ENCODE peak calls at places on chromosomes 12 and 14, in nine cellular contexts. One of them, this sample, is unnamed.

GRCh38 chr12:82665142-82665923 is 21.4 kb upstream of the TMTC2 start:
- DNase-seq in endothelial cell: no peak
- DNase-seq in HFFc6: no peak
- DNase-seq in Caco-2: no peak
- DNase-seq in activated CD8-positive, alpha-beta T cell treated with anti-CD3 and anti-CD28 coated beads for 36 hours: no peak
- DNase-seq in neural crest cell: no peak
- DNase-seq in AG04450: no peak
- DNase-seq in PC-3: no peak
- DNase-seq in prostate gland: no peak
- DNase-seq in this sample: no peak

GRCh38 chr12:13982010-13982409 is 608 bp upstream of the GRIN2B start:
- DNase-seq in activated CD8-positive, alpha-beta T cell treated with anti-CD3 and anti-CD28 coated beads for 36 hours: peak
- DNase-seq in prostate gland: no peak
- DNase-seq in PC-3: no peak
- DNase-seq in endothelial cell: peak
- DNase-seq in AG04450: no peak
- DNase-seq in Caco-2: peak
- DNase-seq in neural crest cell: peak
- DNase-seq in HFFc6: no peak
- DNase-seq in this sample: peak

GRCh38 chr14:57938533-57938932 is 72.6 kb upstream of the SLC35F4 start:
- DNase-seq in PC-3: no peak
- DNase-seq in neural crest cell: no peak
- DNase-seq in activated CD8-positive, alpha-beta T cell treated with anti-CD3 and anti-CD28 coated beads for 36 hours: no peak
- DNase-seq in prostate gland: no peak
- DNase-seq in AG04450: no peak
- DNase-seq in endothelial cell: no peak
- DNase-seq in HFFc6: no peak
- DNase-seq in Caco-2: no peak
- DNase-seq in this sample: no peak

GRCh38 chr12:65474831-65475230 is 196.3 kb downstream of the MSRB3 start:
- DNase-seq in HFFc6: no peak
- DNase-seq in Caco-2: no peak
- DNase-seq in AG04450: no peak
- DNase-seq in endothelial cell: no peak
- DNase-seq in neural crest cell: no peak
- DNase-seq in prostate gland: no peak
- DNase-seq in PC-3: no peak
- DNase-seq in activated CD8-positive, alpha-beta T cell treated with anti-CD3 and anti-CD28 coated beads for 36 hours: no peak
- DNase-seq in this sample: no peak

GRCh38 chr12:124277394-124278222 is 17.3 kb upstream of the RFLNA start:
- DNase-seq in HFFc6: no peak
- DNase-seq in neural crest cell: no peak
- DNase-seq in PC-3: no peak
- DNase-seq in endothelial cell: no peak
- DNase-seq in AG04450: no peak
- DNase-seq in prostate gland: no peak
- DNase-seq in activated CD8-positive, alpha-beta T cell treated with anti-CD3 and anti-CD28 coated beads for 36 hours: peak
- DNase-seq in Caco-2: no peak
- DNase-seq in this sample: no peak

GRCh38 chr14:100661340-100661712 is 65.4 kb upstream of the DLK1 start:
- DNase-seq in Caco-2: no peak
- DNase-seq in activated CD8-positive, alpha-beta T cell treated with anti-CD3 and anti-CD28 coated beads for 36 hours: no peak
- DNase-seq in neural crest cell: no peak
- DNase-seq in endothelial cell: no peak
- DNase-seq in HFFc6: no peak
- DNase-seq in PC-3: no peak
- DNase-seq in prostate gland: no peak
- DNase-seq in AG04450: no peak
- DNase-seq in this sample: no peak

GRCh38 chr12:77861317-77861716 is 30.6 kb downstream of the NAV3 start:
- DNase-seq in activated CD8-positive, alpha-beta T cell treated with anti-CD3 and anti-CD28 coated beads for 36 hours: no peak
- DNase-seq in Caco-2: no peak
- DNase-seq in prostate gland: no peak
- DNase-seq in AG04450: no peak
- DNase-seq in HFFc6: no peak
- DNase-seq in neural crest cell: no peak
- DNase-seq in PC-3: no peak
- DNase-seq in endothelial cell: no peak
- DNase-seq in this sample: no peak

GRCh38 chr12:65937181-65937641 is 112.9 kb downstream of the HMGA2 start:
- DNase-seq in Caco-2: no peak
- DNase-seq in activated CD8-positive, alpha-beta T cell treated with anti-CD3 and anti-CD28 coated beads for 36 hours: no peak
- DNase-seq in prostate gland: no peak
- DNase-seq in HFFc6: peak
- DNase-seq in neural crest cell: no peak
- DNase-seq in endothelial cell: no peak
- DNase-seq in PC-3: no peak
- DNase-seq in AG04450: no peak
- DNase-seq in this sample: no peak

DNA sequence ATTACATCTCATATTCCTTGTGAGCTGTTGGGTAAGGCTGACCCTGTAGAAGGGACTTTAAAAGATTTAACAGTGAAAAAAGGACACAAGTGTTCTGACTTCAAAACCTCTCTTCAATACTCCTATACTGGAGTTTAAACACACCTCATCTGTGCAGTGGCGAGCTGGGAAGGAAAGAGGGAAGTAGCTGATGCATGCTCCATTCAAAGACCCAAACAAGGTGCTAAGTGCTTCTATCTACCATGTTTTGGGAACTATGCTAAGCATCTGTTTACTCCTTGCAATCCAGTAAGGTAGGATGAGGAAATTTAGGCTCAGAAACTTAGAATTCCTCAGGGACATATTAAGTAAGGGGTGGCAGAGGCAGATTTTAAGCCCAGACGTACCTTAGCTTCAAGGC is 16.4 kb upstream of the DNM1L start:
- DNase-seq in AG04450: no peak
- DNase-seq in HFFc6: no peak
- DNase-seq in Caco-2: no peak
- DNase-seq in endothelial cell: no peak
- DNase-seq in prostate gland: no peak
- DNase-seq in PC-3: no peak
- DNase-seq in activated CD8-positive, alpha-beta T cell treated with anti-CD3 and anti-CD28 coated beads for 36 hours: no peak
- DNase-seq in neural crest cell: no peak
- DNase-seq in this sample: no peak
- TF ChIP-seq CTCF in AG04450: no peak
- TF ChIP-seq CTCF in HFFc6: no peak
- TF ChIP-seq CTCF in Caco-2: no peak
- TF ChIP-seq CTCF in endothelial cell: no peak
- TF ChIP-seq CTCF in prostate gland: no peak
- TF ChIP-seq CTCF in PC-3: no peak
- TF ChIP-seq CTCF in activated CD8-positive, alpha-beta T cell treated with anti-CD3 and anti-CD28 coated beads for 36 hours: no peak
- TF ChIP-seq CTCF in neural crest cell: no peak
- TF ChIP-seq CTCF in this sample: no peak

GRCh38 chr14:76641541-76641940 is 119.7 kb upstream of the VASH1 start:
- DNase-seq in Caco-2: no peak
- DNase-seq in HFFc6: no peak
- DNase-seq in neural crest cell: no peak
- DNase-seq in endothelial cell: no peak
- DNase-seq in AG04450: no peak
- DNase-seq in prostate gland: no peak
- DNase-seq in activated CD8-positive, alpha-beta T cell treated with anti-CD3 and anti-CD28 coated beads for 36 hours: no peak
- DNase-seq in PC-3: no peak
- DNase-seq in this sample: no peak

GRCh38 chr14:76636602-76637001 is 124.7 kb upstream of the VASH1 start:
- DNase-seq in PC-3: no peak
- DNase-seq in neural crest cell: no peak
- DNase-seq in prostate gland: no peak
- DNase-seq in endothelial cell: no peak
- DNase-seq in activated CD8-positive, alpha-beta T cell treated with anti-CD3 and anti-CD28 coated beads for 36 hours: no peak
- DNase-seq in Caco-2: no peak
- DNase-seq in AG04450: no peak
- DNase-seq in HFFc6: no peak
- DNase-seq in this sample: no peak

GRCh38 chr14:76640923-76641395 is 120.3 kb upstream of the VASH1 start:
- DNase-seq in HFFc6: no peak
- DNase-seq in PC-3: no peak
- DNase-seq in endothelial cell: no peak
- DNase-seq in neural crest cell: no peak
- DNase-seq in prostate gland: no peak
- DNase-seq in Caco-2: no peak
- DNase-seq in activated CD8-positive, alpha-beta T cell treated with anti-CD3 and anti-CD28 coated beads for 36 hours: no peak
- DNase-seq in AG04450: no peak
- DNase-seq in this sample: no peak

GRCh38 chr14:76644875-76645518 is 116.3 kb upstream of the VASH1 start:
- DNase-seq in PC-3: peak
- DNase-seq in activated CD8-positive, alpha-beta T cell treated with anti-CD3 and anti-CD28 coated beads for 36 hours: peak
- DNase-seq in neural crest cell: peak
- DNase-seq in prostate gland: peak
- DNase-seq in AG04450: no peak
- DNase-seq in Caco-2: peak
- DNase-seq in HFFc6: peak
- DNase-seq in endothelial cell: peak
- DNase-seq in this sample: peak

DNA sequence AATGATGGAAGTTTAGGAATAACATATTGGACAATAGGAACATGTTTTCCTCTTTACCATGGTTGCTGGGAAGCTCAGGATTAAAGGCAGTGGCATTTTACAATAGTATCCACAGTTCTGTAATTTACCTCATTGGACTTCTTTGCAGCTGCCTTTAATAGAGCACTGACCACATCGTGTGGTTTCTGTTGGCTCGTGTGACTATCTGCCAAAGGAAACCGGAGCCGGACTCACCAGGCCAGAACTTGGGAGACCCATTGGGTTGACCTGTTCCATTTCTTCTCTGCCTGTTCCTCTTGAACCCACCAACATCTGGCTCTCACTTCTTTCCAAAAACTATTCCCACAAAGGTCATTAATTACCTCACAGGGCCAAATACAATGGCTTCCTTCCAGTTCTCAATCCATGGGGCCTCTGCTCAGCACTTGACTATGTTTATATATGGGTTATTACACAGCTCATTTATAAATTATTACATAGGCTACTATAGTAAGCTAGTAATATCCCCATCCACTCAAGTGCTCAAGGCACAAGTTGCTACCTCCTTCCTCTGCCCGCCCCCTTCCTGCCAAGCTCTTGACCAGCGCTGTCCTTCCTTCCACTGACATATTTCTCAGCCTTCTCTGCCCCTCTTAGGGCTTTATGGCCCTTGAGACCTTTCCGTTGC is 121.5 kb upstream of the VASH1 start:
- DNase-seq in PC-3: no peak
- DNase-seq in endothelial cell: no peak
- DNase-seq in activated CD8-positive, alpha-beta T cell treated with anti-CD3 and anti-CD28 coated beads for 36 hours: no peak
- DNase-seq in prostate gland: no peak
- DNase-seq in HFFc6: no peak
- DNase-seq in AG04450: no peak
- DNase-seq in Caco-2: no peak
- DNase-seq in neural crest cell: no peak
- DNase-seq in this sample: no peak
- TF ChIP-seq CTCF in PC-3: no peak
- TF ChIP-seq CTCF in endothelial cell: no peak
- TF ChIP-seq CTCF in activated CD8-positive, alpha-beta T cell treated with anti-CD3 and anti-CD28 coated beads for 36 hours: no peak
- TF ChIP-seq CTCF in prostate gland: no peak
- TF ChIP-seq CTCF in HFFc6: no peak
- TF ChIP-seq CTCF in AG04450: no peak
- TF ChIP-seq CTCF in Caco-2: no peak
- TF ChIP-seq CTCF in neural crest cell: no peak
- TF ChIP-seq CTCF in this sample: no peak

DNA sequence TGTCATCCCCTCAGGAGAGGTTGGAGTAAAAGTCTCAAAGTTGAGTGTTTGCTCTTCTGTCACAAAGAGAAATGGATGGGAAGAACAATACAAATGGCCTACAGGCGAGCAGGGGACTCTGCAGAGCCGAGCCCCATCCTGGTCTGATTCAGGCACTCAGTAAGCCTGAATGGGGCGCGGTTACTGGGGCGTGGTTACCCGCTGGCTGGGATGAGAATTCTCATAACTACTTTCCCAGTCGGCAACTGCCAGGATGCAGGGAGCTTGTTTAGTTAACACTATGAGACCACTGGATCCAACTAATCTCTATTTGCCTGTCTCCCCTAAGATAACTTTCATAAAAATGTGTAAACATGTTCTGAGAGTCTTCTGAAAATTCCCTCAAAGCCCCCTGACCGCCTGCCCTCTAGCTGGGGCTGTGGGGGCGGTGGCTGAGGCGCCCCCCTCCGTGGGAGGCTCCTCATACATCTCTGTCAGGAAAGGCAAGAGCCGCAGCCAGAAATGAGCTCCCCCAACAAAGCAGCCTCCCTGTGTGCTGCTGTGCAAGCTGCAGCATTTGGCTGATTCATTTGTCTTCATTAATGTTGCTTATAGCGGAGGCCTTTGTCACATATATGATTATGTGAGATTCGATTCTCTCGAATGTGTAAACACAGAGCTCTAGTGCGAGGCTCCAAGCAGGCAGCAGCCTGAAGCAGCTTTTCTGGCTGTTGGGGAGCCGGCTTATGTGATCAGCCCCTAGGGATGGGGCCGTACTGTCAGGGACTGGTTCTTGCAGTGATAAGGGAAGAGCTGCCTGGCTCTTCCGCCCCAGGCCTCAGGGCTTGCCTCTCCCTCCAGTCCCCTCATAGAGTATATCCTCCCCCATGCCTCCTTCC is 126.1 kb upstream of the ARHGAP5 start:
- DNase-seq in endothelial cell: no peak
- DNase-seq in prostate gland: no peak
- DNase-seq in PC-3: peak
- DNase-seq in HFFc6: peak
- DNase-seq in activated CD8-positive, alpha-beta T cell treated with anti-CD3 and anti-CD28 coated beads for 36 hours: no peak
- DNase-seq in Caco-2: no peak
- DNase-seq in neural crest cell: peak
- DNase-seq in AG04450: no peak
- DNase-seq in this sample: no peak
- TF ChIP-seq CTCF in endothelial cell: no peak
- TF ChIP-seq CTCF in prostate gland: no peak
- TF ChIP-seq CTCF in PC-3: no peak
- TF ChIP-seq CTCF in HFFc6: no peak
- TF ChIP-seq CTCF in activated CD8-positive, alpha-beta T cell treated with anti-CD3 and anti-CD28 coated beads for 36 hours: no peak
- TF ChIP-seq CTCF in Caco-2: no peak
- TF ChIP-seq CTCF in neural crest cell: peak
- TF ChIP-seq CTCF in AG04450: no peak
- TF ChIP-seq CTCF in this sample: no peak

GRCh38 chr12:108690799-108691153 is 40.5 kb downstream of the CORO1C start:
- DNase-seq in AG04450: no peak
- DNase-seq in HFFc6: no peak
- DNase-seq in PC-3: no peak
- DNase-seq in endothelial cell: no peak
- DNase-seq in neural crest cell: no peak
- DNase-seq in prostate gland: no peak
- DNase-seq in Caco-2: no peak
- DNase-seq in activated CD8-positive, alpha-beta T cell treated with anti-CD3 and anti-CD28 coated beads for 36 hours: no peak
- DNase-seq in this sample: no peak

GRCh38 chr12:108693186-108693585 is 38.1 kb downstream of the CORO1C start:
- DNase-seq in endothelial cell: no peak
- DNase-seq in AG04450: no peak
- DNase-seq in Caco-2: no peak
- DNase-seq in neural crest cell: no peak
- DNase-seq in prostate gland: no peak
- DNase-seq in PC-3: no peak
- DNase-seq in activated CD8-positive, alpha-beta T cell treated with anti-CD3 and anti-CD28 coated beads for 36 hours: no peak
- DNase-seq in HFFc6: no peak
- DNase-seq in this sample: no peak

GRCh38 chr12:108690191-108690518 is 41.2 kb downstream of the CORO1C start:
- DNase-seq in prostate gland: no peak
- DNase-seq in endothelial cell: no peak
- DNase-seq in AG04450: no peak
- DNase-seq in Caco-2: no peak
- DNase-seq in activated CD8-positive, alpha-beta T cell treated with anti-CD3 and anti-CD28 coated beads for 36 hours: no peak
- DNase-seq in neural crest cell: no peak
- DNase-seq in PC-3: no peak
- DNase-seq in HFFc6: no peak
- DNase-seq in this sample: no peak

GRCh38 chr12:108691995-108692808 is 39.1 kb downstream of the CORO1C start:
- DNase-seq in endothelial cell: no peak
- DNase-seq in prostate gland: peak
- DNase-seq in neural crest cell: peak
- DNase-seq in PC-3: no peak
- DNase-seq in Caco-2: no peak
- DNase-seq in AG04450: no peak
- DNase-seq in HFFc6: no peak
- DNase-seq in activated CD8-positive, alpha-beta T cell treated with anti-CD3 and anti-CD28 coated beads for 36 hours: no peak
- DNase-seq in this sample: no peak

DNA sequence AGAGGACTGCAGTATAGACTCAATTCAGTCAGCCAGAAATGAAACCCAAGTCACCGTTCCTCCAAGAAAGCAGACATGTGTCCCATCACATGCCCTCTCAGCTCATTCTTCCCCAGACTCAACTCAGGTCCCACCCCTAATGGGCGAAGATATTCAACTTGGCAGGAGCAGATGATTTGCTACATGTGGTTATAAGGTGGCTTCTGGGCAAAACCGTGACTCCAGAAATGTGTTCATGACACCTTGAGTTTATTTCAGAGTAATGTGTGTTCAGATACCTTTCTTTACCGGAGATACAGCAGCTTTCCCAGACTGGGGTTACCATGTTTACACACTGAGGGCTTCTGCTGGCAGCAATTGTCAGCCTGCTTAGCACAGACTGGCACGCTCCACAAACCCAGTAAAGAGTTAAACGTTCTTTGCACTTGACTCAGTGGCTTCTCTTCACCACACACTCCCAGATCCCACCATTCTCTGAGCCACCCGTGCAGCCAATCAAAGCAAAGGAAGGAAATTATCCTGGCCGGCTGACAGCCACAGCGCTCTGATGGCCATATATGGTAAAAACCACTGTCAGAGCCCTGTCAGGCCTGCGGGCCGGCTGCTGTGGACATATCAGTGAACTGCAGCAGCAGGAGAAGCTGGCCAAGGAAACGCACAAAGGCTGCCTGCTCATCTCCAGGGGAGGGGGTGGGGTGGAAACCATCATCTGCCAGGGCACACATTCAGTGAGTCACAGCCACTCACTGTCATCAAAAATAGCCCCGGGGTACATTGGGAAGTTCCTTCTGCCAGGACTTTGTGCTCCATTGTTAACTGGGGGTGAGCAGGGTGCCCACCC is 39.9 kb downstream of the CORO1C start:
- DNase-seq in prostate gland: peak
- DNase-seq in activated CD8-positive, alpha-beta T cell treated with anti-CD3 and anti-CD28 coated beads for 36 hours: peak
- DNase-seq in neural crest cell: peak
- DNase-seq in HFFc6: peak
- DNase-seq in PC-3: peak
- DNase-seq in Caco-2: peak
- DNase-seq in AG04450: peak
- DNase-seq in endothelial cell: peak
- DNase-seq in this sample: peak
- TF ChIP-seq CTCF in prostate gland: no peak
- TF ChIP-seq CTCF in activated CD8-positive, alpha-beta T cell treated with anti-CD3 and anti-CD28 coated beads for 36 hours: peak
- TF ChIP-seq CTCF in neural crest cell: peak
- TF ChIP-seq CTCF in HFFc6: peak
- TF ChIP-seq CTCF in PC-3: peak
- TF ChIP-seq CTCF in Caco-2: peak
- TF ChIP-seq CTCF in AG04450: peak
- TF ChIP-seq CTCF in endothelial cell: peak
- TF ChIP-seq CTCF in this sample: no peak